ENCODE peak calls at places on chromosomes 12 and 14, in six cellular contexts. G is ovary, A is Peyer's patch, U is upper lobe of left lung, Z is transverse colon, Y is IMR-90. H is an unnamed sample.

GRCh38 chr14:72928872-72929271 is 2.6 kb downstream of the DCAF4 start:
- DNase-seq in G (no peak), A (no peak), U (no peak), Z (no peak), Y (no peak), H (no peak)

GRCh38 chr12:95994476-95994875 is 1.7 kb downstream of the HAL start:
- DNase-seq in G (no peak), A (no peak), U (no peak), Z (no peak), Y (no peak), H (no peak)

GRCh38 chr12:47816646-47817271 is 2.9 kb downstream of the HDAC7 start:
- DNase-seq in G (peak; percentile 64), A (no peak), U (no peak), Z (no peak), Y (no peak), H (no peak)

GRCh38 chr12:111409403-111410228 is 3.9 kb downstream of the SH2B3 start:
- DNase-seq in G (peak; percentile 33), A (peak; percentile 62), U (peak; percentile 40), Z (no peak), Y (peak; percentile 67), H (no peak)

GRCh38 chr12:114982760-114983159 is 298.8 kb upstream of the TBX3 start:
- DNase-seq in G (no peak), A (no peak), U (no peak), Z (no peak), Y (no peak), H (no peak)

GRCh38 chr12:122850695-122851350 is 15.6 kb downstream of the HIP1R start:
- DNase-seq in G (no peak), A (no peak), U (no peak), Z (no peak), Y (peak; percentile 71), H (no peak)

GRCh38 chr12:96514328-96514727 is 25.0 kb downstream of the CFAP54 start:
- DNase-seq in G (no peak), A (no peak), U (no peak), Z (no peak), Y (peak; percentile 60), H (no peak)

GRCh38 chr12:42070056-42070455 is 74.6 kb downstream of the GXYLT1 start:
- DNase-seq in G (no peak), A (no peak), U (no peak), Z (no peak), Y (no peak), H (no peak)

GRCh38 chr12:131698286-131698685 is 12.6 kb upstream of the SFSWAP start:
- DNase-seq in G (no peak), A (no peak), U (no peak), Z (no peak), Y (no peak), H (no peak)

GRCh38 chr12:31868980-31869379 is 90.2 kb upstream of the RESF1 start:
- DNase-seq in G (peak; percentile 63), A (no peak), U (peak; percentile 23), Z (no peak), Y (peak; percentile 20), H (no peak)

GRCh38 chr12:124698211-124698997 is 131.0 kb upstream of the NCOR2 start:
- DNase-seq in G (no peak), A (no peak), U (no peak), Z (no peak), Y (peak; percentile 19), H (no peak)

GRCh38 chr12:54486173-54486867 is 11.2 kb upstream of the NCKAP1L start:
- DNase-seq in G (no peak), A (no peak), U (no peak), Z (no peak), Y (no peak), H (no peak)

GRCh38 chr14:53358166-53358565 is 205.0 kb upstream of the DDHD1 start:
- DNase-seq in G (no peak), A (no peak), U (no peak), Z (no peak), Y (no peak), H (no peak)

GRCh38 chr14:72024043-72024407 is 91.8 kb downstream of the RGS6 start:
- DNase-seq in G (no peak), A (no peak), U (peak; percentile 21), Z (peak; percentile 8), Y (peak; percentile 21), H (no peak)

GRCh38 chr12:3535431-3535841 is 44.4 kb downstream of the PRMT8 start:
- DNase-seq in G (no peak), A (no peak), U (no peak), Z (no peak), Y (no peak), H (no peak)

GRCh38 chr12:123097521-123098084 is 53.3 kb downstream of the PITPNM2 start:
- DNase-seq in G (peak; percentile 90), A (no peak), U (no peak), Z (no peak), Y (no peak), H (no peak)

GRCh38 chr14:38254565-38255407 is 1.1 kb downstream of the CLEC14A start:
- DNase-seq in G (no peak), A (no peak), U (no peak), Z (no peak), Y (no peak), H (no peak)

GRCh38 chr12:2794736-2795289 is at the start of gene FKBP4:
- DNase-seq in G (peak; percentile 92), A (peak; percentile 92), U (peak; percentile 95), Z (peak; percentile 95), Y (peak; percentile 73), H (peak; percentile 87)

GRCh38 chr12:43551271-43551970 is 582 bp downstream of the ADAMTS20 start:
- DNase-seq in G (no peak), A (no peak), U (no peak), Z (no peak), Y (no peak), H (no peak)

GRCh38 chr12:24756479-24757024 is 192.3 kb downstream of the BCAT1 start:
- DNase-seq in G (no peak), A (no peak), U (no peak), Z (no peak), Y (peak; percentile 24), H (no peak)

DNA sequence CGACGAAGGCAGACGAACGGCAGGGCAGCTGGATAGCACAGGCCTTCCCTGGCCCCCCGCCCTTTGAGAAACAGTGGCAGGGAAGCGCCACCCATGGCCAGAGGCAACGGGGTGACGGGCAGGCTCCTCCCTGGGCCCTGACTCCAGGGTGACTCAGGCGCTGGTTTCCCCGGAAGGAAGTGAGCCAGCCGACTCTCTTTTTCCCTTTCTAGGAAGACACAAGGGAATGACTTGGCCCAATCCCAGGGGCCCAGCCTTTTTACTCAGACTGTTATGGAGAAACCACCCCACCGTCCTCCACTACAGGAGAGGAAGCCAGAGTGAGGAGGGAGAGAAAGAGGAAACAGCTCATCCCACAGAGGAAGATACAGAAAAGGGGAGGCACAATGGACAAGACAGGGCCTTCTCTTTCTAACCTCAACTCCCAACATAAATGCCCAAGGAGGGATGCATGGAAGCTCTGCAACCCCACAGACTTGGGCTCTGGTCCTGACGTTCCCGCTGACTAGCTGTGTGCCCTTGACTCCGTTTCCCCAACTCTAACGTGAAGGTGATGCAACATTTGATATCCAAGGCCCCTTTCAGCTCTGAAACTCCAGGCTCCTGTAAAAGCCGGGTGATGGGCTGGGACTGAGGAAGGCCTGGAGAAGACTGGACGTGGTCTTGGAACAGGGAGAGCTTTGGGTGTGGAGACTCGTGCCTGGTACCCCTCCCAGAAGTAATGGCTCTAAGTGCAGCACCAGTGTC is 27.9 kb downstream of the ACTN1 start:
- DNase-seq in G (peak; percentile 87), A (peak; percentile 47), U (peak; percentile 87), Z (peak; percentile 86), Y (peak; percentile 96), H (peak; percentile 95)
- TF ChIP-seq CTCF in G (no peak), A (no peak), U (no peak), Z (no peak), Y (no peak), H (no peak)

DNA sequence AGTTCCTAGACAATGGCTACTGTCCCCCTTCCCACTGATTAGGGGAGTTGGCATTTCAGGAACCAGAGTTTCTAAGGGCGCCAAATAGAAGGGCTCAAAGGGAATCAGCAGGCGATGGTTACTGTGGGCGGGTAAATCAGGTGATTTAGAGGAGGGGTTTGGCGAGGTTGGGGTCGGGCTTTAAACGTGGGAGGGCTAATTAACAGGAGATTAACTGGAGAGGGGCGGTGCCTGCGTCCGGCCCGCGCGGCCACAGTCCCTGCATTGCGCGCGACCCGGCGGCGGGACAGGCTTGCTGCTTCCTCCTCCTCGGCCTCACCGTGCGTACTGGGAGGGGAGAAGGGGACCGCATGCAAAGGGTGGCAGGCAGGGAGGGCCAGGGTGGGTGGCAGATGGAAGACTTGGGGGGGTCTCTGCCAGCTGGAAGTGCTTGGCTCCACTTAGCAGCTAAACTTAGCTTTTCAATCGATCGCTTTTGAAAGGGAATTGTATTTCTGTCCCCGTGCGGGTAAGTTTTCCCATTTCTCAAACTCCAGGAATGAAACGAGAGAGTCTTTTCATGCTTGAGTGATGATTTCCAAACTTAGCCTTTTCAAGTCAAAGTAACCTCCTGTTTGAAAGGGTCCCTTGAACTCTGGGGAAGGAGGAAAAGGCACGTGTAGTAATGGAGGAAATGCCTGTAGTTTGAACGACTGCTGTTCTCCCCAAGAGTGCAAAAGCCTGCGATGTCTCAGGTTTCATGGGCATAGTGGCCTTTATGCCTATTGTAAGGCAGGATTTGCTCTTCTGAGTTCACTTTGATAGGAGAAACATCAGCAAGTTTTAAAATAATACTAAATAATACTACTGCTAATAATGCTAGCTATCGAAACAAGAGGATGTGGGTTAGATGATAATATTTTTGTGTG is at the start of gene MGST1:
- DNase-seq in G (no peak), A (no peak), U (peak; percentile 89), Z (peak; percentile 77), Y (peak; percentile 59), H (peak; percentile 89)
- TF ChIP-seq POLR2A in G (no peak), A (peak; percentile 75), U (no peak), Z (peak; percentile 86), Y (peak; percentile 72), H (no peak)

GRCh38 chr14:64910847-64911495 is 3.3 kb upstream of the CHURC1 start:
- DNase-seq in G (no peak), A (no peak), U (no peak), Z (no peak), Y (peak; percentile 55), H (no peak)
- TF ChIP-seq CTCF in G (no peak), A (peak; percentile 48), U (peak; percentile 36), Z (peak; percentile 45), Y (peak; percentile 79), H (no peak)

GRCh38 chr12:93380480-93381121 is 2.9 kb downstream of the NUDT4 start:
- DNase-seq in G (no peak), A (no peak), U (no peak), Z (no peak), Y (peak; percentile 70), H (no peak)
- TF ChIP-seq POLR2A in G (no peak), A (no peak), U (no peak), Z (no peak), Y (no peak), H (no peak)

GRCh38 chr12:106170285-106170684 is 31.5 kb upstream of the NUAK1 start:
- DNase-seq in G (no peak), A (no peak), U (no peak), Z (no peak), Y (peak; percentile 55), H (peak; percentile 55)

GRCh38 chr12:106173442-106173841 is 34.7 kb upstream of the NUAK1 start:
- DNase-seq in G (no peak), A (no peak), U (no peak), Z (no peak), Y (no peak), H (no peak)

GRCh38 chr12:106174876-106175275 is 36.1 kb upstream of the NUAK1 start:
- DNase-seq in G (no peak), A (no peak), U (no peak), Z (no peak), Y (peak; percentile 23), H (no peak)

GRCh38 chr12:106171117-106171750 is 32.5 kb upstream of the NUAK1 start:
- DNase-seq in G (no peak), A (no peak), U (no peak), Z (no peak), Y (peak; percentile 8), H (no peak)
- TF ChIP-seq CTCF in G (peak; percentile 29), A (no peak), U (no peak), Z (no peak), Y (no peak), H (no peak)